ENCODE peak calls at places on chromosomes 6 and 20, in ten cellular contexts. X, N, L, A, S, M, T, D, C and Y are unnamed samples. For H3K4me1 and H3K27me3, the result is how much of the 10 kb centered on the place peaks cover.

GRCh38 chr6:116015983-116016382 is 44.7 kb downstream of the FRK start:
- DNase-seq in X (no peak), N (no peak), L (no peak), A (no peak), S (no peak), M (no peak), T (no peak), D (no peak), C (no peak), Y (no peak)

GRCh38 chr6:153117986-153118886 is 12.8 kb downstream of the RGS17 start:
- DNase-seq in X (no peak), N (peak), L (no peak), A (no peak), S (no peak), M (no peak), T (no peak), D (no peak), C (no peak), Y (no peak)

GRCh38 chr6:159038914-159039884 is 5.6 kb downstream of the TAGAP start:
- DNase-seq in X (no peak), N (no peak), L (no peak), A (no peak), S (no peak), M (no peak), T (no peak), D (no peak), C (no peak), Y (no peak)

GRCh38 chr6:137637161-137637560 is 143.0 kb upstream of the OLIG3 start:
- DNase-seq in X (no peak), N (no peak), L (no peak), A (no peak), S (no peak), M (peak), T (no peak), D (peak), C (peak), Y (no peak)

GRCh38 chr6:168817558-168818159 is 376.7 kb downstream of the SMOC2 start:
- DNase-seq in X (no peak), N (no peak), L (no peak), A (no peak), S (no peak), M (no peak), T (no peak), D (no peak), C (no peak), Y (no peak)

GRCh38 chr20:10492065-10492464 is 57.0 kb downstream of the SLX4IP start:
- DNase-seq in X (no peak), N (no peak), L (no peak), A (no peak), S (no peak), M (no peak), T (no peak), D (no peak), C (no peak), Y (no peak)

GRCh38 chr6:33885121-33886057 is 81.6 kb upstream of the MLN start:
- DNase-seq in X (peak), N (peak), L (no peak), A (no peak), S (no peak), M (no peak), T (no peak), D (no peak), C (no peak), Y (no peak)

GRCh38 chr6:42406296-42407280 is 45.1 kb downstream of the TRERF1 start:
- DNase-seq in X (no peak), N (no peak), L (no peak), A (no peak), S (no peak), M (no peak), T (no peak), D (no peak), C (no peak), Y (no peak)

GRCh38 chr20:10501377-10501776 is 66.3 kb downstream of the SLX4IP start:
- DNase-seq in X (no peak), N (no peak), L (peak), A (no peak), S (no peak), M (no peak), T (no peak), D (peak), C (peak), Y (peak)

GRCh38 chr20:52812231-52812847 is 159.8 kb upstream of the TSHZ2 start:
- DNase-seq in X (no peak), N (no peak), L (peak), A (no peak), S (no peak), M (no peak), T (no peak), D (no peak), C (no peak), Y (no peak)

GRCh38 chr6:86869500-86869899 is 67.8 kb upstream of the HTR1E start:
- DNase-seq in X (no peak), N (no peak), L (no peak), A (no peak), S (no peak), M (no peak), T (no peak), D (no peak), C (no peak), Y (no peak)

GRCh38 chr6:17031961-17032360 is 69.9 kb upstream of the STMND1 start:
- DNase-seq in X (no peak), N (no peak), L (no peak), A (no peak), S (no peak), M (no peak), T (no peak), D (no peak), C (no peak), Y (no peak)

GRCh38 chr20:1317545-1318255 is 11.2 kb downstream of the SDCBP2 start:
- DNase-seq in X (no peak), N (no peak), L (no peak), A (no peak), S (no peak), M (no peak), T (no peak), D (no peak), C (no peak), Y (no peak)

GRCh38 chr6:79713701-79714322 is 82.7 kb downstream of the SH3BGRL2 start:
- DNase-seq in X (no peak), N (peak), L (peak), A (no peak), S (peak), M (no peak), T (no peak), D (peak), C (no peak), Y (no peak)

GRCh38 chr6:52284131-52284459 is 447 bp downstream of the MCM3 start:
- DNase-seq in X (no peak), N (no peak), L (peak), A (peak), S (no peak), M (peak), T (no peak), D (peak), C (peak), Y (peak)

GRCh38 chr6:111803804-111804203 is 69.4 kb downstream of the FYN start:
- DNase-seq in X (no peak), N (no peak), L (no peak), A (no peak), S (no peak), M (no peak), T (no peak), D (no peak), C (no peak), Y (no peak)

GRCh38 chr20:13610205-13610604 is 28.5 kb downstream of the TASP1 start:
- DNase-seq in X (no peak), N (no peak), L (peak), A (no peak), S (no peak), M (no peak), T (no peak), D (no peak), C (no peak), Y (no peak)

GRCh38 chr6:119174879-119175817 is 96.7 kb upstream of the FAM184A start:
- DNase-seq in X (no peak), N (no peak), L (no peak), A (no peak), S (no peak), M (no peak), T (no peak), D (no peak), C (no peak), Y (no peak)

GRCh38 chr6:29629571-29629970 is 3.4 kb downstream of the GABBR1 start:
- DNase-seq in X (no peak), N (no peak), L (no peak), A (no peak), S (no peak), M (no peak), T (no peak), D (no peak), C (no peak), Y (no peak)

GRCh38 chr6:137926207-137926731 is 59.2 kb downstream of the TNFAIP3 start:
- DNase-seq in X (no peak), N (peak), L (peak), A (no peak), S (no peak), M (no peak), T (no peak), D (peak), C (no peak), Y (no peak)

GRCh38 chr6:166602928-166603690 is 16.6 kb upstream of the RAMACL start:
- DNase-seq in X (no peak), N (no peak), L (no peak), A (no peak), S (no peak), M (no peak), T (no peak), D (no peak), C (no peak), Y (peak)

GRCh38 chr6:157510329-157511188 is 129.6 kb downstream of the ZDHHC14 start:
- DNase-seq in X (no peak), N (no peak), L (peak), A (no peak), S (no peak), M (no peak), T (no peak), D (no peak), C (no peak), Y (no peak)

GRCh38 chr20:21235713-21236445 is 67.3 kb upstream of the XRN2 start:
- DNase-seq in X (peak), N (peak), L (peak), A (no peak), S (peak), M (peak), T (peak), D (peak), C (peak), Y (no peak)

GRCh38 chr6:48775157-48775556 is 664.2 kb upstream of the PTCHD4 start:
- DNase-seq in X (no peak), N (no peak), L (no peak), A (no peak), S (no peak), M (no peak), T (no peak), D (no peak), C (no peak), Y (no peak)

GRCh38 chr6:112155900-112156299 is 68.5 kb downstream of the FAM229B start:
- DNase-seq in X (no peak), N (no peak), L (no peak), A (no peak), S (no peak), M (no peak), T (no peak), D (no peak), C (no peak), Y (no peak)

GRCh38 chr20:7399575-7399974 is 540.7 kb downstream of the HAO1 start:
- DNase-seq in X (no peak), N (no peak), L (no peak), A (no peak), S (no peak), M (no peak), T (no peak), D (no peak), C (no peak), Y (no peak)

GRCh38 chr6:120378582-120379220 is 955.6 kb downstream of the TBC1D32 start:
- DNase-seq in X (peak), N (peak), L (peak), A (no peak), S (no peak), M (no peak), T (no peak), D (no peak), C (no peak), Y (no peak)

GRCh38 chr6:37777272-37777736 is 42.2 kb upstream of the ZFAND3 start:
- DNase-seq in X (no peak), N (no peak), L (peak), A (no peak), S (no peak), M (no peak), T (no peak), D (no peak), C (no peak), Y (no peak)

GRCh38 chr6:136178749-136179148 is 71.4 kb downstream of the MTFR2 start:
- DNase-seq in X (no peak), N (no peak), L (no peak), A (no peak), S (no peak), M (no peak), T (no peak), D (no peak), C (no peak), Y (no peak)

GRCh38 chr20:37463726-37464125 is 57.3 kb upstream of the NNAT start:
- DNase-seq in X (no peak), N (no peak), L (no peak), A (no peak), S (no peak), M (no peak), T (no peak), D (no peak), C (no peak), Y (peak)

GRCh38 chr20:53598140-53599038 is 4.8 kb upstream of the ZNF217 start:
- DNase-seq in X (no peak), N (no peak), L (no peak), A (peak), S (peak), M (peak), T (no peak), D (no peak), C (no peak), Y (peak)

GRCh38 chr20:44136579-44136978 is 50.4 kb downstream of the JPH2 start:
- DNase-seq in X (no peak), N (no peak), L (no peak), A (no peak), S (no peak), M (no peak), T (no peak), D (no peak), C (no peak), Y (peak)
- H3K4me1 ChIP-seq in X (under half), N (under half), L (under half), A (under half), S (under half), M (under half), T (under half), D (under half), C (under half), Y (half or more)

DNA sequence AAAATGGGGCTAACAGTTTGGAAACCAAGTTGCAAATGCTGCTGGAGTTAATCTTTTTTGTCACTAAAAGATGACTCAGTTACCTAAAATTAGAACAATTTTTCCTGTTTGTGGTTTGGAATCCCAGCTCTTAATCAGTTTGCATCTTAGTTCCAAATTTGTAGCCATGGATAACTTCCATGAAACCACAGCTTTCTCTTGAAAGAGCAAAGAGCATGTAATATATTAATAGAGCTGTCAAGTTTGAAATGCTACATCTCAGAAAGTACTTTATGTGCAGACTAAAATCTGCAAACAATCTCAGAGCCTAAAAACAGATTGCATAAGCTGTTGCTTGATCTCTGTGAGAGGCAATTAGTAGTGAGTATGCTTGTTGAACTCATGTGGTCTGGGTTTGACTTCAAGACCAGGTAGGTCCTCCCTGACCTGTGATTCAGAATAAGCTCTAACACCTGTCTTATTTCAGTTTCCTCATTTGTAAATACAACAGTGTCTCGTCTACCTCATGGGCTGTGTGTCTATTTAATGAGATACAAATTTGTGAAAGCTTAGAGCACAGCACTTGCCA is 23.5 kb downstream of the DHX35 start:
- DNase-seq in X (no peak), N (no peak), L (no peak), A (no peak), S (no peak), M (no peak), T (no peak), D (no peak), C (no peak), Y (no peak)
- TF ChIP-seq POLR2AphosphoS5 in X (no peak), N (no peak), L (no peak), A (peak), S (peak), M (peak), T (no peak), D (peak), C (no peak), Y (peak)

GRCh38 chr20:58225490-58226200 is 2.8 kb downstream of the ANKRD60 start:
- DNase-seq in X (no peak), N (no peak), L (no peak), A (no peak), S (no peak), M (no peak), T (no peak), D (no peak), C (no peak), Y (peak)
- H3K27me3 ChIP-seq in X (under half), N (under half), L (under half), A (under half), S (half or more), M (half or more), T (under half), D (under half), C (half or more), Y (under half)

DNA sequence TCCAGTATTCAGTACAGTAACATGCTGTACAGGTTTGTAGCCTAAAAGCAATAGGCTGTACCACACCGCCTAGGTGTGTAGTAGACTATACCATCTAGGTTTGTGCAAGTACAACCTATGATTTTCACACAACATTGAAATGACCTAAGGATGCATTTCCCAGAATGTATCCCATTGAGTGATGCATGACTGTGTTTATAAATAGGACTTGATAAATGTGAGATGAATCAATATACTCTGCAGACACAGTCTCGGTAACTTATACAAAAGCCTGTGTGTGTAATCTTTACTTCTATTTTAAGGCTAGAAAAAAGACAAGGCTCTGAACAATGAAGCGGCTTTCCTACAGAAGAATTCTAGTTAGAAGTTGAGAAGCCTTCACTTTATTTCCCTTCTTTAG is 112.7 kb downstream of the SCML4 start:
- DNase-seq in X (no peak), N (no peak), L (no peak), A (no peak), S (no peak), M (no peak), T (no peak), D (no peak), C (no peak), Y (no peak)
- H3K4me1 ChIP-seq in X (under half), N (under half), L (under half), A (under half), S (under half), M (under half), T (under half), D (under half), C (under half), Y (under half)

GRCh38 chr6:14131579-14131978 is 14.0 kb downstream of the CD83 start:
- DNase-seq in X (no peak), N (no peak), L (no peak), A (peak), S (no peak), M (no peak), T (no peak), D (no peak), C (no peak), Y (no peak)
- TF ChIP-seq POLR2AphosphoS5 in X (no peak), N (no peak), L (no peak), A (no peak), S (no peak), M (no peak), T (no peak), D (no peak), C (no peak), Y (no peak)

DNA sequence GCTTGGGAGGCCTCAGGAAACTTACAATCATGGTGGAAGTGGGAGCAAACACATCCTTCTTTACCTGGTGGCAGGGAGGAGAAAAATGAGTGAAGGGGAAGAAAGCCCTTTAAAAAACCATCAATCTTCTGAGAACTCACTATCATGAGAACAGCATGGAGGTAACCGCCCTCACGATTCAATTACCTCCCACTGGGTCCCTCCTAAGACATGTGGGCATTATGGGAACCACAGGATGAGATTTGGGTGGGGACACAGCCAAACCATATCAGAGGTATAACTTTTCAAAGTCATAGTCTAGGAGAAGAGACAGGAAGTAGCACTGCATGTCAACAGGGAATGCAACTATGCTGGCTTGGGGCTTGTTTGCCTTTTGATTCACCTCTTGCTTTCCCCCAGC is 59.9 kb upstream of the DTNBP1 start:
- DNase-seq in X (no peak), N (no peak), L (no peak), A (no peak), S (no peak), M (no peak), T (no peak), D (no peak), C (no peak), Y (no peak)
- H3K27me3 ChIP-seq in X (under half), N (under half), L (under half), A (under half), S (under half), M (under half), T (under half), D (under half), C (under half), Y (under half)

DNA sequence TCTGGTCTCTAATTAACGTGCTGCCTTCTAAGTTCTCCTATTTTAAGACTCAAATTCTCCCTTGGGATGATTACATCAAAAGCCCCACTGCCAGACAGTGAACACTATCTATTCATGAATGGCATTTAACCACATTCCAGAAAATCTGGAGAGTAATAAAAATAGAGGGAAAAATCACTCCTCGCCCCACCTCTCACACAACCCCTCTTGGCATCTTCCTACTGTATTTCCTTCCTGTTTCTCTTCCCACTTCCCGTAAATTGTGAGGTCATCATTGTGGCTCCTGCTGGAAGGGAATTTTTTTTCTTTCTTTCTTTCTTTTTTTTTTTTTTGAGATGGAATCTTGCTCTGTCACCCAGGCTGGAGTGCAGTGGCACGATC is 31.5 kb downstream of the RAB44 start:
- DNase-seq in X (no peak), N (no peak), L (no peak), A (no peak), S (no peak), M (no peak), T (no peak), D (no peak), C (no peak), Y (no peak)
- H3K4me1 ChIP-seq in X (under half), N (under half), L (under half), A (under half), S (under half), M (under half), T (under half), D (under half), C (under half), Y (under half)

DNA sequence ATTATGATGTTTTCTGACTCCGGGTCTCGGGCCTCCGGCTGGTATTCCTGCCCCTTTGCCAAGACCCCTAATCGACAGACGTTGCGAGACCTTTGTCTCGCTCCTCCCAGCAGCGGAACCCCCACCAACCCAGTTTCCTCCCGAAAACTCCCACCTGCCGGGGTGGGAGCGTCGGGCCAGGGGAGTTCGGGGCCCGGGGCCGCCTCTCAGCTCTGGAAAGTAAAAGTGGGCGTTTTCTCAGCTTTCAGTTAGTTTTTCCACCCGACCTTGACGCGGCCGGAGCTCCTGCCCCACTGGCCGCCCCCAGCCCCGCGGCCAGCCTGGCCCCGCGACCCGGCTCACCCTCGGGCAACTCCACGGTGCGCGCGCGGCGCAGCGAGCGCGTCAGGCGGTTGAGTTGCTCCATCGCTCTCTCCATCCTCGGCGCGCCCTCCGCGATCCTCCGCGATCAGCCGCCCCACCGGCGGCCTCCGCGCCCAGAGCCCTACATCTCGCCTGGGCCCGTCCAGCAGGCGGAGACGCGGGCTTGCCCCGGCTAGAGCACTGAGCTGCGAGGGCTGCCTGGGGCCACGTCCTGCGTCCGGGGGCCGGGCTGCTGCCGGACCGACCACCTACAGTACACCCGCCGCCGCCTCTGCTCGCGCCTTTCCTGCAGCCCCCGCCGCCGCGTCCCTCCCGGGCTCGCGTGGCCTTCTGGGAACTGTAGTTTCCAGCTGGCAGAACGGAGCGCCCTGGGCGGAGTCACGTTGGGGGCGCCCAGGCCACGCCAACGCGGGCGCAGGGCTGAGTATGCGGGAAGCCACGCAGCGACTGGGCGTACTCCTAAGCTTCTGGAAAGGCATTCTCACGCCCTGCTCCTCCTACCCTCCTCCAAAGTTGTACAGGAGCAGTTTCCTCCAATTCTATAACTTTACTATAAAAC is at the start of gene HACE1:
- DNase-seq in X (peak), N (peak), L (peak), A (no peak), S (peak), M (peak), T (peak), D (peak), C (peak), Y (peak)
- TF ChIP-seq POLR2AphosphoS5 in X (peak), N (peak), L (peak), A (peak), S (peak), M (no peak), T (peak), D (peak), C (peak), Y (peak)